ENCODE peak calls at places on chromosome 16, in four cellular contexts. One of them, this sample, is unnamed.

GRCh38 chr16:81522141-81522701 is 77.6 kb downstream of the CMIP start:
- DNase-seq in tibial nerve: no peak
- DNase-seq in heart left ventricle: no peak
- DNase-seq in upper lobe of left lung: no peak
- DNase-seq in this sample: no peak

GRCh38 chr16:66845791-66846221 is 1.6 kb downstream of the CA7 start:
- DNase-seq in tibial nerve: no peak
- DNase-seq in heart left ventricle: no peak
- DNase-seq in upper lobe of left lung: no peak
- DNase-seq in this sample: no peak

GRCh38 chr16:30524575-30525571 is 1.5 kb downstream of the ZNF768 start:
- DNase-seq in tibial nerve: no peak
- DNase-seq in heart left ventricle: no peak
- DNase-seq in upper lobe of left lung: no peak
- DNase-seq in this sample: no peak

GRCh38 chr16:23296994-23297393 is 5.1 kb upstream of the SCNN1B start:
- DNase-seq in tibial nerve: no peak
- DNase-seq in heart left ventricle: no peak
- DNase-seq in upper lobe of left lung: no peak
- DNase-seq in this sample: peak; percentile 58

GRCh38 chr16:85717393-85718152 is 28.8 kb upstream of the GINS2 start:
- DNase-seq in tibial nerve: peak; percentile 74
- DNase-seq in heart left ventricle: peak; percentile 62
- DNase-seq in upper lobe of left lung: peak; percentile 72
- DNase-seq in this sample: peak; percentile 76

GRCh38 chr16:80372341-80372740 is 168.5 kb upstream of the DYNLRB2 start:
- DNase-seq in tibial nerve: no peak
- DNase-seq in heart left ventricle: no peak
- DNase-seq in upper lobe of left lung: no peak
- DNase-seq in this sample: no peak

GRCh38 chr16:162271-162991 is 3.3 kb upstream of the HBM start:
- DNase-seq in tibial nerve: no peak
- DNase-seq in heart left ventricle: no peak
- DNase-seq in upper lobe of left lung: no peak
- DNase-seq in this sample: no peak

GRCh38 chr16:88377961-88378360 is 4.8 kb upstream of the ZNF469 start:
- DNase-seq in tibial nerve: no peak
- DNase-seq in heart left ventricle: peak; percentile 18
- DNase-seq in upper lobe of left lung: no peak
- DNase-seq in this sample: no peak

GRCh38 chr16:50021509-50021908 is 3.5 kb upstream of the CNEP1R1 start:
- DNase-seq in tibial nerve: no peak
- DNase-seq in heart left ventricle: no peak
- DNase-seq in upper lobe of left lung: no peak
- DNase-seq in this sample: peak; percentile 34

GRCh38 chr16:14151256-14152030 is 80.3 kb downstream of the MRTFB start:
- DNase-seq in tibial nerve: no peak
- DNase-seq in heart left ventricle: no peak
- DNase-seq in upper lobe of left lung: no peak
- DNase-seq in this sample: no peak

GRCh38 chr16:28845173-28846079 is 722 bp downstream of the TUFM start:
- DNase-seq in tibial nerve: no peak
- DNase-seq in heart left ventricle: no peak
- DNase-seq in upper lobe of left lung: peak; percentile 70
- DNase-seq in this sample: peak; percentile 70

GRCh38 chr16:54506691-54507090 is 220.1 kb upstream of the IRX3 start:
- DNase-seq in tibial nerve: no peak
- DNase-seq in heart left ventricle: no peak
- DNase-seq in upper lobe of left lung: peak; percentile 27
- DNase-seq in this sample: no peak
- H3K4me3 ChIP-seq in tibial nerve: no peak overlapping the region
- H3K4me3 ChIP-seq in heart left ventricle: peak overlapping the region; percentile 29
- H3K4me3 ChIP-seq in upper lobe of left lung: no peak overlapping the region
- H3K4me3 ChIP-seq in this sample: no peak overlapping the region

DNA sequence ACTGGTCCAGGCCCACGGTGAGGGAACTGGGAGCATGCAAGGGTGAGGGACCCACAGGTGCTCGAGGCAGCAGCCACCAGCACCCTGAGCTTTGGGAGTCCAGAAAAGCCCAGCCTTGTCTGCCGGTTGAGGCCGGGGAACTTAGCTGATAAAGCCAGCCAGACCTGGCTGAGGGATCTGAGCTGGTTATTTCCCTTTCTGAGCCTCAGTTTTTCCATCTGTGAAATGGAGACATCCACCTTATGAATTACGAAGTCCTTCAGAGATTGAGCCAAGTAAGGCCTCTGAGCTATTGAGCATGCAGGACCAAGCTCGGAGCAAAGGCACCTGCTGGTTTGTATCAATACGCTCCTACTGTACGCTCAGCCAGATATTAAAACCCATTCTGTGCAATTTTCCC is 13.8 kb downstream of the NECAB2 start:
- DNase-seq in tibial nerve: no peak
- DNase-seq in heart left ventricle: no peak
- DNase-seq in upper lobe of left lung: no peak
- DNase-seq in this sample: no peak
- TF ChIP-seq CTCF in tibial nerve: no peak
- TF ChIP-seq CTCF in heart left ventricle: no peak
- TF ChIP-seq CTCF in upper lobe of left lung: no peak
- TF ChIP-seq CTCF in this sample: no peak

GRCh38 chr16:75075688-75076268 is 40.8 kb downstream of the LDHD start:
- DNase-seq in tibial nerve: no peak
- DNase-seq in heart left ventricle: no peak
- DNase-seq in upper lobe of left lung: no peak
- DNase-seq in this sample: no peak
- H3K4me3 ChIP-seq in tibial nerve: no peak overlapping the region
- H3K4me3 ChIP-seq in heart left ventricle: no peak overlapping the region
- H3K4me3 ChIP-seq in upper lobe of left lung: no peak overlapping the region
- H3K4me3 ChIP-seq in this sample: peak overlapping the region; percentile 32

GRCh38 chr16:76885776-76886175 is 305.2 kb upstream of the MON1B start:
- DNase-seq in tibial nerve: no peak
- DNase-seq in heart left ventricle: no peak
- DNase-seq in upper lobe of left lung: no peak
- DNase-seq in this sample: no peak

GRCh38 chr16:76879420-76879819 is 311.6 kb upstream of the MON1B start:
- DNase-seq in tibial nerve: no peak
- DNase-seq in heart left ventricle: no peak
- DNase-seq in upper lobe of left lung: no peak
- DNase-seq in this sample: no peak

DNA sequence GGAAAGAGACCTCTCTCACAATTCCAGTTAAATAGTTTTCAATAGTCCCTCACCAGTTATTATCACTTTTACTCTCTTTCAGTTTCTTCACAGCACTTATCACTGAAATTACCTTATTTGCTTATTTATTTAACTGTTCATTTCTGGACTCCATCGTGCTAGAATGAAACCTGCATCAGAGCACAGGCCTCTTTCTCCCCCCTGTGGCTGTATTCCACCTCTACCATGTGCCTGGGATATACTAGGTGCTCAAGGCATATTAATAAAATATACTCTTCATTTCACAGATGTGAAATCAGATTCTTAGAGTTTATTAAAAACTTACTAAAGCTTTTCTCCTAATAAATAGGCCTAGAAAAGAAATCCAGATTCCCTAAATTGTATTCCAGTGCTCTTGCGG is 308.9 kb upstream of the MON1B start:
- DNase-seq in tibial nerve: no peak
- DNase-seq in heart left ventricle: no peak
- DNase-seq in upper lobe of left lung: no peak
- DNase-seq in this sample: peak; percentile 3
- TF ChIP-seq CTCF in tibial nerve: no peak
- TF ChIP-seq CTCF in heart left ventricle: no peak
- TF ChIP-seq CTCF in upper lobe of left lung: no peak
- TF ChIP-seq CTCF in this sample: peak; percentile 7

DNA sequence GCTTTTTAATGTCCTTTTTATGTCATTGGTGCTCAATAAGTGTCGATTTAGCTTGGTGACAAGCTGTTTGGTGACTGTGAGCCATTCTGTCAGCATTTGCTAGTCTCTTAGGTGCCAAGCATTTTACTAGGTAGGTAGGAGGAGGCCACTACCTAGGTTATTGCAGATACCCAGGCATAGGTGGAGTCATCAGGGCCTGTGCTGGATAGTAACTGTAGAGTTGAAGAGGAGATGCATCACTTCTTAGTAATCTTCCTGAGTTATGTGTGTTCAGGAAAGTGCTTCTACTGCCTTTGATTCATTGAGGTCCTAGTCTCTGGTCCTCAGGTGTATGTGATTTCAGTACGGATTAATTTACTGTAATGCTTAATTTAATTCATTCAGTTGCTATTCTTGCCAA is 17.7 kb downstream of the USP10 start:
- DNase-seq in tibial nerve: no peak
- DNase-seq in heart left ventricle: no peak
- DNase-seq in upper lobe of left lung: no peak
- DNase-seq in this sample: no peak
- H3K4me3 ChIP-seq in tibial nerve: no peak overlapping the region
- H3K4me3 ChIP-seq in heart left ventricle: no peak overlapping the region
- H3K4me3 ChIP-seq in upper lobe of left lung: no peak overlapping the region
- H3K4me3 ChIP-seq in this sample: no peak overlapping the region

GRCh38 chr16:74034862-74035261 is 261.8 kb upstream of the PSMD7 start:
- DNase-seq in tibial nerve: no peak
- DNase-seq in heart left ventricle: no peak
- DNase-seq in upper lobe of left lung: no peak
- DNase-seq in this sample: peak; percentile 10
- TF ChIP-seq CTCF in tibial nerve: no peak
- TF ChIP-seq CTCF in heart left ventricle: peak; percentile 50
- TF ChIP-seq CTCF in upper lobe of left lung: no peak
- TF ChIP-seq CTCF in this sample: peak; percentile 17

GRCh38 chr16:10876799-10877341 is at the start of gene CIITA:
- DNase-seq in tibial nerve: peak; percentile 83
- DNase-seq in heart left ventricle: peak; percentile 77
- DNase-seq in upper lobe of left lung: peak; percentile 88
- DNase-seq in this sample: peak; percentile 98
- H3K4me3 ChIP-seq in tibial nerve: no peak within 1 kb of the TSS
- H3K4me3 ChIP-seq in heart left ventricle: peak within 1 kb of the TSS; percentile 69
- H3K4me3 ChIP-seq in upper lobe of left lung: peak within 1 kb of the TSS; percentile 21
- H3K4me3 ChIP-seq in this sample: peak within 1 kb of the TSS; percentile 66

DNA sequence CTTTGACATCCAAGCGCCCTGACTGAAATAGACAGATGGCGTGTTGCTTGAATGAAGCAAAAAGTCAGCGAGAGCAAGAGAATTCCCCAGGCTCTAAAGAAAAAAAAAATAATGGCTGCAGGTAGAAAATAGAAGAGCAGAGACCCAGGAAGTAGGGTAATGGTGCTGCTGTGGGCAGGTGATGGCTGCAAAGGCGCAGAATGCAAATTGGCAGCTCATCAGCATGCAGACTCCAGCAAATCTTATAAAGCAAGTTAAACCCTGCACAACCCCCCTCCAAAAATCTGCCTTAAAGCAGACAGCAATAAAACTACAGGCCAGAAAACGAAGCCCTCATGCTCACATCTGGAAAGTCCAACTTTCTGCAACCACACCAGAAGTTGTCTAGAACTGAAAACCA is 384.3 kb downstream of the RBFOX1 start:
- DNase-seq in tibial nerve: no peak
- DNase-seq in heart left ventricle: no peak
- DNase-seq in upper lobe of left lung: no peak
- DNase-seq in this sample: no peak
- TF ChIP-seq CTCF in tibial nerve: no peak
- TF ChIP-seq CTCF in heart left ventricle: no peak
- TF ChIP-seq CTCF in upper lobe of left lung: no peak
- TF ChIP-seq CTCF in this sample: no peak

DNA sequence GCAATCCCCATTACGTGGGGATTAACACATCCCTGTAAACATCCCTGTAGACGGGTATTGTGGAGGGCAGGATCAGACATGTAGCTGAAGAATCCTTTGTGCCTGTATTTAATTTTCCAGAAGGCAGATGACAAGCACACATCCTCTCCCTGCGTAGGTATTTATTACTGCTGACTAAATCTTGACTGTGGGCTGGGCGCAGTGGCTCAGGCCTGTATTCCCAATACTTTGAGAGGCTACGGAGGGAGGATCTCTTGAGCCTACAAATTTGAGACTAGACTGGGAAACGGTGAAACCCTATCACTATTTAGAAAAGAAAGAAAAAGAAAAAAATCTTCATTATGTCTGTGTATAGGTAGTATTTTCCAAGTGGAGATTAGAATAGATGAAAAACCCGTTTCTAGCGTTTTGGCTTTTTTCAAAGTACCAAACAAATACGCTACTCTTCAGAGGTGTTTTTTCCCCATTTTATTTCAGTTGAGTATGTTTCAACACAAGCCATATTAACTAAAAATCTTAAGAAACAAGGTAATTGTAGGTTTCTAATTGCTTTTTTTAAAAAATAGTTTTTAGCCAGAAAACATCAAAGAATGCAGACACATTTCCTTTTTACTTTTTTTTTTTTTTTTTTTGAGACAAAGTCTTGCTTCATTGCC is 1.5 kb upstream of the MARF1 start:
- DNase-seq in tibial nerve: no peak
- DNase-seq in heart left ventricle: no peak
- DNase-seq in upper lobe of left lung: no peak
- DNase-seq in this sample: peak; percentile 29
- H3K4me3 ChIP-seq in tibial nerve: no peak overlapping the region
- H3K4me3 ChIP-seq in heart left ventricle: no peak overlapping the region
- H3K4me3 ChIP-seq in upper lobe of left lung: no peak overlapping the region
- H3K4me3 ChIP-seq in this sample: peak overlapping the region; percentile 88

This sample was measured in GM12865.